ENCODE peak calls at places on chromosome 21, in four cellular contexts. Z, Q, E and W are unnamed samples.

GRCh38 chr21:34900376-34900775 is 148.7 kb downstream of the RUNX1 start:
- DNase-seq in Z (no peak), Q (no peak), E (no peak), W (no peak)

GRCh38 chr21:34722684-34723300 is 54.0 kb downstream of the CLIC6 start:
- DNase-seq in Z (no peak), Q (no peak), E (no peak), W (no peak)

GRCh38 chr21:45537746-45538291 is 4.4 kb downstream of the SLC19A1 start:
- DNase-seq in Z (no peak), Q (no peak), E (no peak), W (no peak)

GRCh38 chr21:40925481-40925880 is 78.5 kb upstream of the DSCAM start:
- DNase-seq in Z (no peak), Q (no peak), E (no peak), W (no peak)

GRCh38 chr21:21715286-21715969 is 717.2 kb downstream of the NCAM2 start:
- DNase-seq in Z (no peak), Q (peak), E (peak), W (no peak)

GRCh38 chr21:45283019-45283610 is 4.6 kb downstream of the POFUT2 start:
- DNase-seq in Z (no peak), Q (no peak), E (no peak), W (no peak)

GRCh38 chr21:34526618-34527290 is 14.7 kb upstream of the KCNE1 start:
- DNase-seq in Z (no peak), Q (peak), E (peak), W (peak)

GRCh38 chr21:16195476-16195875 is 465.7 kb downstream of the USP25 start:
- DNase-seq in Z (no peak), Q (no peak), E (peak), W (no peak)

GRCh38 chr21:34995979-34996303 is 53.2 kb downstream of the RUNX1 start:
- DNase-seq in Z (no peak), Q (no peak), E (no peak), W (no peak)

GRCh38 chr21:45516071-45516670 is 26.1 kb downstream of the SLC19A1 start:
- DNase-seq in Z (no peak), Q (no peak), E (no peak), W (no peak)

GRCh38 chr21:29386803-29387202 is 88.1 kb downstream of the BACH1 start:
- DNase-seq in Z (no peak), Q (no peak), E (no peak), W (no peak)

GRCh38 chr21:34878501-34878900 is 170.6 kb downstream of the RUNX1 start:
- DNase-seq in Z (no peak), Q (no peak), E (no peak), W (no peak)

GRCh38 chr21:37224861-37225260 is 42.3 kb downstream of the VPS26C start:
- DNase-seq in Z (no peak), Q (no peak), E (no peak), W (no peak)

GRCh38 chr21:38054334-38054733 is 138.1 kb upstream of the KCNJ6 start:
- DNase-seq in Z (no peak), Q (no peak), E (no peak), W (no peak)

GRCh38 chr21:21232320-21232719 is 234.1 kb downstream of the NCAM2 start:
- DNase-seq in Z (peak), Q (no peak), E (peak), W (no peak)